ENCODE peak calls at places on chromosomes 12 and 14, in eight cellular contexts. J is naive B cell; N is NCI-H1092 treated with DMSO at 0.1 percent for 48 hours; X is stimulated activated CD4-positive, alpha-beta T cell treated with anti-CD3 and anti-CD28 coated beads, Interleukin-1b, Interleukin-23, amount 100 ng/mL, for 24 hours; R is memory B cell; F is EH; T is non-pigmented ciliary epithelial cell; P is neural crest cell. Z is an unnamed sample.

GRCh38 chr12:46674126-46674525 is 151.7 kb downstream of the SLC38A4 start:
- DNase-seq in J (no peak), N (no peak), X (no peak), R (no peak), F (no peak), T (no peak), P (no peak), Z (no peak)

GRCh38 chr14:72786377-72787350 is 107.2 kb downstream of the DPF3 start:
- DNase-seq in J (no peak), N (no peak), X (no peak), R (no peak), F (no peak), T (no peak), P (no peak), Z (no peak)

GRCh38 chr14:95953111-95953724 is 76.6 kb downstream of the TUNAR start:
- DNase-seq in J (no peak), N (no peak), X (no peak), R (no peak), F (peak), T (no peak), P (peak), Z (no peak)

GRCh38 chr14:65972346-65972745 is 513.8 kb upstream of the CCDC196 start:
- DNase-seq in J (no peak), N (no peak), X (no peak), R (no peak), F (peak), T (no peak), P (no peak), Z (no peak)

GRCh38 chr14:23538049-23538718 is 13.4 kb downstream of the ZFHX2 start:
- DNase-seq in J (no peak), N (no peak), X (no peak), R (no peak), F (no peak), T (no peak), P (no peak), Z (no peak)

GRCh38 chr12:61018571-61018970 is 1241.6 kb upstream of the USP15 start:
- DNase-seq in J (no peak), N (no peak), X (no peak), R (no peak), F (no peak), T (no peak), P (no peak), Z (peak)

GRCh38 chr12:4819654-4820053 is 90.1 kb upstream of the KCNA1 start:
- DNase-seq in J (peak), N (no peak), X (no peak), R (no peak), F (peak), T (no peak), P (no peak), Z (peak)

GRCh38 chr14:104966261-104967143 is 11.7 kb downstream of the AHNAK2 start:
- DNase-seq in J (no peak), N (no peak), X (no peak), R (no peak), F (no peak), T (no peak), P (no peak), Z (no peak)

GRCh38 chr14:56797569-56798446 is 12.5 kb downstream of the OTX2 start:
- DNase-seq in J (no peak), N (no peak), X (no peak), R (no peak), F (no peak), T (no peak), P (no peak), Z (peak)

GRCh38 chr12:8992086-8992409 is 2.7 kb downstream of the KLRG1 start:
- DNase-seq in J (no peak), N (no peak), X (no peak), R (no peak), F (no peak), T (no peak), P (no peak), Z (no peak)

GRCh38 chr12:130127527-130127908 is 34.7 kb upstream of the FZD10 start:
- DNase-seq in J (no peak), N (no peak), X (no peak), R (no peak), F (no peak), T (no peak), P (no peak), Z (no peak)

GRCh38 chr12:85688837-85689236 is 147.4 kb downstream of the RASSF9 start:
- DNase-seq in J (no peak), N (no peak), X (no peak), R (no peak), F (no peak), T (peak), P (no peak), Z (no peak)

GRCh38 chr14:68309631-68310030 is 483.2 kb downstream of the ZFP36L1 start:
- DNase-seq in J (no peak), N (no peak), X (no peak), R (no peak), F (peak), T (no peak), P (no peak), Z (no peak)

GRCh38 chr12:18703916-18704315 is 33.9 kb downstream of the PLCZ1 start:
- DNase-seq in J (no peak), N (no peak), X (no peak), R (no peak), F (peak), T (no peak), P (no peak), Z (no peak)

GRCh38 chr12:122368361-122369073 is 54.0 kb downstream of the CLIP1 start:
- DNase-seq in J (no peak), N (peak), X (no peak), R (no peak), F (peak), T (no peak), P (no peak), Z (no peak)

GRCh38 chr14:51650721-51651387 is 856 bp upstream of the FRMD6 start:
- DNase-seq in J (no peak), N (no peak), X (no peak), R (no peak), F (peak), T (no peak), P (no peak), Z (no peak)

GRCh38 chr12:83996671-83997070 is 915.9 kb downstream of the SLC6A15 start:
- DNase-seq in J (no peak), N (no peak), X (no peak), R (no peak), F (peak), T (no peak), P (no peak), Z (no peak)

GRCh38 chr14:104425763-104426691 is 153.5 kb upstream of the C14orf180 start:
- DNase-seq in J (no peak), N (no peak), X (no peak), R (no peak), F (no peak), T (no peak), P (no peak), Z (no peak)

GRCh38 chr12:64077922-64078321 is 144.2 kb downstream of the KICS2 start:
- DNase-seq in J (no peak), N (no peak), X (no peak), R (no peak), F (peak), T (no peak), P (no peak), Z (no peak)

GRCh38 chr14:21382886-21383847 is 652 bp downstream of the SUPT16H start:
- DNase-seq in J (peak), N (peak), X (peak), R (peak), F (peak), T (no peak), P (peak), Z (peak)

GRCh38 chr12:13000935-13001724 is 1.1 kb upstream of the HEBP1 start:
- DNase-seq in J (peak), N (peak), X (peak), R (peak), F (peak), T (no peak), P (peak), Z (peak)

GRCh38 chr12:81450920-81451739 is 308.0 kb downstream of the PPFIA2 start:
- DNase-seq in J (no peak), N (peak), X (no peak), R (no peak), F (peak), T (peak), P (peak), Z (no peak)

GRCh38 chr12:103840399-103840880 is 594 bp downstream of the NT5DC3 start:
- DNase-seq in J (peak), N (no peak), X (no peak), R (no peak), F (peak), T (no peak), P (no peak), Z (peak)

GRCh38 chr12:6635856-6636521 is at the start of gene LPAR5:
- DNase-seq in J (peak), N (no peak), X (no peak), R (peak), F (peak), T (no peak), P (no peak), Z (peak)

GRCh38 chr14:37595809-37596595 is 573 bp downstream of the TTC6 start:
- DNase-seq in J (peak), N (peak), X (peak), R (no peak), F (peak), T (no peak), P (no peak), Z (peak)

GRCh38 chr12:81017792-81018191 is 60.1 kb upstream of the ACSS3 start:
- DNase-seq in J (no peak), N (no peak), X (no peak), R (no peak), F (no peak), T (no peak), P (no peak), Z (no peak)

GRCh38 chr12:105457026-105457425 is 126.5 kb downstream of the C12orf75 start:
- DNase-seq in J (no peak), N (no peak), X (no peak), R (no peak), F (peak), T (no peak), P (no peak), Z (no peak)

GRCh38 chr14:74510211-74510931 is 16.8 kb downstream of the ISCA2 start:
- DNase-seq in J (no peak), N (no peak), X (no peak), R (no peak), F (peak), T (no peak), P (peak), Z (no peak)

GRCh38 chr12:67909091-67909531 is 80.1 kb upstream of the IFNG-AS1 start:
- DNase-seq in J (no peak), N (no peak), X (no peak), R (no peak), F (peak), T (peak), P (no peak), Z (no peak)

GRCh38 chr12:13851828-13852227 is 129.6 kb downstream of the GRIN2B start:
- DNase-seq in J (no peak), N (peak), X (no peak), R (no peak), F (no peak), T (no peak), P (peak), Z (no peak)

GRCh38 chr14:33948143-33948962 is 2.5 kb downstream of the EGLN3 start:
- DNase-seq in J (no peak), N (peak), X (no peak), R (no peak), F (no peak), T (no peak), P (no peak), Z (no peak)

GRCh38 chr12:16245199-16245598 is 32.3 kb downstream of the SLC15A5 start:
- DNase-seq in J (no peak), N (no peak), X (no peak), R (no peak), F (no peak), T (no peak), P (no peak), Z (no peak)

GRCh38 chr12:113655919-113656318 is 184.2 kb upstream of the LHX5 start:
- DNase-seq in J (no peak), N (no peak), X (no peak), R (no peak), F (no peak), T (no peak), P (no peak), Z (no peak)

GRCh38 chr12:131415781-131416180 is 295.1 kb upstream of the SFSWAP start:
- DNase-seq in J (no peak), N (no peak), X (no peak), R (no peak), F (no peak), T (no peak), P (no peak), Z (no peak)

GRCh38 chr12:105218434-105218833 is 17.5 kb downstream of the APPL2 start:
- DNase-seq in J (no peak), N (no peak), X (no peak), R (no peak), F (no peak), T (no peak), P (no peak), Z (no peak)

GRCh38 chr12:25051583-25052190 is 102.8 kb upstream of the BCAT1 start:
- DNase-seq in J (no peak), N (no peak), X (peak), R (no peak), F (no peak), T (no peak), P (no peak), Z (peak)

GRCh38 chr12:54032627-54033100 is at the start of gene HOXC5:
- DNase-seq in J (peak), N (peak), X (no peak), R (peak), F (peak), T (no peak), P (peak), Z (peak)

Z was measured in GM13977.